ENCODE peak calls at places on chromosomes 3 and 15, in four cellular contexts. K, D, Y and Q are unnamed samples.

GRCh38 chr3:158105710-158106438 is at the start of gene SHOX2:
- DNase-seq in D (no peak), Y (peak; percentile 13), K (no peak), Q (no peak)

GRCh38 chr3:184748219-184749135 is 36.6 kb upstream of the MAGEF1 start:
- DNase-seq in K (no peak), Y (no peak), D (no peak), Q (no peak)

GRCh38 chr3:60972599-60972998 is 278.7 kb downstream of the FHIT start:
- DNase-seq in D (no peak), K (no peak), Y (no peak), Q (no peak)

GRCh38 chr3:105829879-105830622 is 38.8 kb downstream of the CBLB start:
- DNase-seq in K (no peak), D (peak; percentile 46), Y (no peak), Q (no peak)

GRCh38 chr3:54966979-54967378 is 39.1 kb upstream of the LRTM1 start:
- DNase-seq in D (no peak), K (no peak), Y (no peak), Q (no peak)

GRCh38 chr15:42544858-42545629 is 3.5 kb downstream of the LRRC57 start:
- DNase-seq in Y (no peak), D (no peak), K (no peak), Q (no peak)

GRCh38 chr3:128173849-128174248 is 20.6 kb downstream of the EEFSEC start:
- DNase-seq in Y (no peak), D (no peak), K (no peak), Q (no peak)

GRCh38 chr3:36944012-36944640 is 728 bp downstream of the TRANK1 start:
- DNase-seq in D (peak; percentile 25), K (no peak), Y (peak; percentile 6), Q (peak; percentile 8)

GRCh38 chr3:169596126-169596525 is 67.4 kb downstream of the MECOM start:
- DNase-seq in Y (no peak), K (no peak), D (no peak), Q (no peak)

GRCh38 chr3:29215948-29216347 is 64.9 kb upstream of the RBMS3 start:
- DNase-seq in K (no peak), D (no peak), Y (no peak), Q (no peak)

GRCh38 chr3:74287557-74287956 is 326.9 kb downstream of the CNTN3 start:
- DNase-seq in Y (no peak), D (no peak), K (no peak), Q (no peak)

GRCh38 chr15:32029409-32029861 is 880 bp upstream of the CHRNA7 start:
- DNase-seq in K (no peak), Y (no peak), D (no peak), Q (no peak)